ENCODE peak calls at places on chromosomes 4 and X, in eight cellular contexts. Y is stimulated activated naive CD8-positive, alpha-beta T cell treated with anti-CD3 and anti-CD28 coated beads, Interleukin-15, Interleukin-2, amounts not matched to agents 100 U/mL and 50 U/mL, for 24 hours; X is Peyer's patch; P is progenitor cell of endocrine pancreas; A is GOT3; H is germinal center; I is activated CD4-positive, CD25-positive, alpha-beta regulatory T cell; L is Right ventricle myocardium superior. T is an unnamed sample.

GRCh38 chr4:186204103-186204559 is 12.8 kb downstream of the CYP4V2 start:
- DNase-seq in I (peak), P (no peak), X (peak), A (no peak), L (no peak), Y (no peak), H (no peak), T (no peak)

GRCh38 chrX:63754141-63754859 is 30.7 kb downstream of the ARHGEF9 start:
- DNase-seq in X (peak), I (peak), A (no peak), L (peak), H (peak), P (no peak), Y (peak), T (no peak)

GRCh38 chrX:135688137-135688536 is 25.3 kb upstream of the CT45A1 start:
- DNase-seq in X (no peak), I (no peak), A (no peak), L (no peak), H (no peak), P (no peak), Y (peak), T (no peak)

GRCh38 chr4:74189331-74190043 is 31.6 kb downstream of the MTHFD2L start:
- DNase-seq in I (no peak), A (no peak), L (no peak), H (peak), P (no peak), X (no peak), Y (no peak), T (no peak)

GRCh38 chr4:174324725-174325124 is 41.0 kb downstream of the CEP44 start:
- DNase-seq in I (no peak), H (no peak), X (no peak), A (no peak), L (no peak), Y (no peak), P (no peak), T (no peak)

GRCh38 chr4:44368413-44369167 is 80.0 kb downstream of the KCTD8 start:
- DNase-seq in H (no peak), Y (no peak), A (no peak), I (no peak), X (no peak), P (no peak), L (no peak), T (no peak)

GRCh38 chr4:18689308-18689915 is 667.9 kb upstream of the LCORL start:
- DNase-seq in L (no peak), I (peak), Y (peak), X (peak), A (no peak), P (peak), H (peak), T (no peak)

GRCh38 chrX:14014526-14014925 is 15.2 kb downstream of the GEMIN8 start:
- DNase-seq in X (no peak), A (no peak), I (no peak), H (no peak), Y (no peak), L (no peak), P (no peak), T (no peak)

GRCh38 chrX:28391528-28391927 is 195.7 kb upstream of the IL1RAPL1 start:
- DNase-seq in X (no peak), H (no peak), Y (no peak), P (no peak), I (no peak), A (no peak), L (no peak), T (no peak)

GRCh38 chr4:113810906-113811305 is 49.4 kb upstream of the CAMK2D start:
- DNase-seq in X (no peak), I (no peak), L (no peak), A (no peak), H (no peak), P (no peak), Y (no peak), T (no peak)

GRCh38 chr4:26746742-26747351 is 113.8 kb upstream of the STIM2 start:
- DNase-seq in H (no peak), A (no peak), I (peak), P (no peak), Y (peak), X (no peak), L (no peak), T (no peak)

T was measured in lower lobe of right lung.